ENCODE peak calls at places on chromosomes 4 and X, in four cellular contexts. R, A, Z and C are unnamed samples.

GRCh38 chrX:109360301-109360700 is 121.6 kb downstream of the GUCY2F start:
- DNase-seq in Z (no peak), R (peak; percentile 20), A (no peak), C (no peak)

GRCh38 chr4:16667464-16667863 is 231.0 kb downstream of the LDB2 start:
- DNase-seq in R (peak; percentile 96), Z (no peak), A (no peak), C (no peak)

GRCh38 chr4:75004755-75005668 is 72.1 kb downstream of the PARM1 start:
- DNase-seq in A (peak; percentile 16), R (peak; percentile 3), Z (no peak), C (no peak)

GRCh38 chrX:133813991-133814390 is 171.4 kb downstream of the GPC3 start:
- DNase-seq in Z (no peak), A (no peak), R (peak; percentile 11), C (no peak)

GRCh38 chrX:13304052-13304451 is 15.8 kb downstream of the ATXN3L start:
- DNase-seq in R (peak; percentile 14), A (no peak), Z (no peak), C (no peak)

GRCh38 chr4:141503260-141503659 is 133.1 kb upstream of the IL15 start:
- DNase-seq in A (no peak), R (no peak), Z (no peak), C (no peak)

GRCh38 chr4:21780158-21780557 is 168.4 kb downstream of the KCNIP4 start:
- DNase-seq in R (peak; percentile 70), Z (no peak), A (no peak), C (no peak)

GRCh38 chrX:112235547-112235946 is 153.0 kb upstream of the TRPC5 start:
- DNase-seq in Z (no peak), A (no peak), R (peak; percentile 20), C (no peak)

GRCh38 chr4:127781303-127782024 is 658 bp upstream of the HSPA4L start:
- DNase-seq in A (peak; percentile 70), Z (peak; percentile 28), R (peak; percentile 55), C (peak; percentile 21)

GRCh38 chr4:47835489-47835888 is 2.4 kb downstream of the CORIN start:
- DNase-seq in A (no peak), R (peak; percentile 45), Z (no peak), C (no peak)

GRCh38 chr4:123362103-123362502 is 34.5 kb upstream of the SPRY1 start:
- DNase-seq in Z (no peak), R (no peak), A (no peak), C (no peak)
- H3K27ac ChIP-seq in Z (no peak overlapping the region), R (no peak overlapping the region), A (no peak overlapping the region), C (no peak overlapping the region)

DNA sequence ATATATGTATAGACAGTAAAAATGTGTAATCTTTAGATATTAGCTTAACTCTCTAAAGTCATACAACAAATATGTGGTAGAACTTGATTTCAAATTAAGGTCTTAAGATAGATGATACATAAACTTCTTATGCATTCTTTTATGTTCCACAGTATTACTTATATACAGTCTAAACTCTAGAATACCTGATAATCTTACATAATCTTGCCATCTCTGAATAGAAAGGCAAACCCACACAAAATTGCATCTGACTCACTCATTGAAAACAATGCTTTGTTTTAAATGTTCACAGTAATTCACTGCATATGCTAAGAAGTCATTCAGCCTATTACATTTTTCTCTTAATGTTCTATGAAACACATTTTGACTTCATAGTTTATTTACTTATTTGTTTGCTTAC is 10.1 kb downstream of the SULT1B1 start:
- DNase-seq in R (no peak), A (no peak), Z (no peak), C (no peak)
- H3K27ac ChIP-seq in R (no peak overlapping the region), A (no peak overlapping the region), Z (no peak overlapping the region), C (no peak overlapping the region)

DNA sequence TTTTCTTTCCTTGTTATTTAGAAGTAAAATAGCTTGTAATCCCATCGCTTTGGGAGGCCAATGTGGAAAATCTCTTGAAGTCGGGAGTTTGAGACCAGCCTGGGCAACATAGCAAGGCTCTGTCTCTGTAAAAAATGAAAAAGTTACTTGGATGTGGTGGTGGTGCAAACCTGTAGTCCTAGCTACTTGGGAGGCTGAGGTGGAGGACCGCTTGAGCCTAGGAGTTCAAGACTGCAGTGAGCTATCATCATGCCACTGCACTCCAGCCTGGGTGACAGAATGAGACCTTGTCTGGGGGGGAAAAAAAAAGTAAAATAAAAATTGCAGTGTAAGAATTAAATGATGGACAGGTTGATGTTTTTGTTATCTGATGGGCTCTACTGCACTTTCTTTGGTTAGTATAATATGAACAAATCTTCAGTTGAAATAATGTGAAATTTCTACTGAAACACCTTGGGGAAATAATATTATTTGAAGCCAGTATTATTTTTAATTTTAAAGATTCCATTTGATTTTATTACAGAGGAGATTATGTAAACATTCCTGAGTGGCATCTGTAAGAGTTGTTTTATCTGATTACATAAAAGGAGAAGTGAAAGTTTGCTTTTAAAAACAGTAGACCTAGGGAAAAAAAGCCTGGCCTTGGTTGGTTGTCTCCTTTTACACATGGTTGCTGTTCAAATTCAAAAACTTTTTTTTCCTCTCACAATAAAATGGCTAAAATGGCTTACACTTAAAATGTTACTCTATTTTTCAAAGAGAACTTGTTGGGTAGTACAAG is 10.5 kb upstream of the NDUFC1 start:
- DNase-seq in Z (no peak), R (no peak), A (no peak), C (no peak)
- H3K27ac ChIP-seq in Z (no peak overlapping the region), R (no peak overlapping the region), A (no peak overlapping the region), C (no peak overlapping the region)

DNA sequence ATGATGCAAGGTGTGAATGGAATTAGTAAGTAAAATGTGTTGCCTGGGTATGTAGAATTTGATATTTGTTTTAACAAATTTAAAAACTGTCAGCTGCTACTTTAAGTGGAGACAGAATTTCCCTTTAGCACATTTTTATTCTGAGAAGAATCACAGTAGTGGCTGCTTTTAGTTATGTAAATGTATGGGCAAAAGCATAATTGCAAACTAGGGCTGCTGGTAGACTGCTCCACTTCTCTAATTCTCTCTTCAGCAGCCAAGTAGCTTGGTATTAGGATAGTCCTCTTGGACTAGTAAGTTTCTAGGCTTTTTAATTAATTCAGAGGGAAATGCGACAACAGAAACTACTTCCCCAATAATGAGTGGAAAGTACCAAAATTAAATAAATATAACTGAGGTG is 9.0 kb upstream of the EIF4E start:
- DNase-seq in R (no peak), A (no peak), Z (no peak), C (no peak)
- H3K27ac ChIP-seq in R (no peak overlapping the region), A (no peak overlapping the region), Z (no peak overlapping the region), C (no peak overlapping the region)